ENCODE peak calls at places on chromosome 3, in ten cellular contexts. One of them, this sample, is unnamed.

GRCh38 chr3:23258110-23258509 is 55.0 kb downstream of the UBE2E2 start:
- DNase-seq in AG04449: no peak
- DNase-seq in uterus: no peak
- DNase-seq in ovary: no peak
- DNase-seq in cardiac muscle cell: no peak
- DNase-seq in A549: no peak
- DNase-seq in PC-9: no peak
- DNase-seq in astrocyte of the spinal cord: peak; percentile 28
- DNase-seq in stomach: no peak
- DNase-seq in cardiac fibroblast: peak; percentile 63
- DNase-seq in this sample: peak; percentile 50

GRCh38 chr3:112654492-112654891 is 13.5 kb upstream of the CCDC80 start:
- DNase-seq in AG04449: no peak
- DNase-seq in uterus: no peak
- DNase-seq in ovary: no peak
- DNase-seq in cardiac muscle cell: no peak
- DNase-seq in A549: no peak
- DNase-seq in PC-9: no peak
- DNase-seq in astrocyte of the spinal cord: no peak
- DNase-seq in stomach: no peak
- DNase-seq in cardiac fibroblast: peak; percentile 70
- DNase-seq in this sample: no peak

GRCh38 chr3:71226565-71227281 is 356.8 kb downstream of the FOXP1 start:
- DNase-seq in AG04449: no peak
- DNase-seq in uterus: no peak
- DNase-seq in ovary: peak; percentile 28
- DNase-seq in cardiac muscle cell: peak; percentile 56
- DNase-seq in A549: no peak
- DNase-seq in PC-9: no peak
- DNase-seq in astrocyte of the spinal cord: peak; percentile 50
- DNase-seq in stomach: no peak
- DNase-seq in cardiac fibroblast: peak; percentile 70
- DNase-seq in this sample: no peak

GRCh38 chr3:123258359-123258758 is 56.6 kb downstream of the SEC22A start:
- DNase-seq in AG04449: no peak
- DNase-seq in uterus: no peak
- DNase-seq in ovary: no peak
- DNase-seq in cardiac muscle cell: no peak
- DNase-seq in A549: no peak
- DNase-seq in PC-9: no peak
- DNase-seq in astrocyte of the spinal cord: no peak
- DNase-seq in stomach: no peak
- DNase-seq in cardiac fibroblast: no peak
- DNase-seq in this sample: no peak

GRCh38 chr3:115982121-115982520 is 358.8 kb downstream of the GAP43 start:
- DNase-seq in AG04449: no peak
- DNase-seq in uterus: no peak
- DNase-seq in ovary: no peak
- DNase-seq in cardiac muscle cell: no peak
- DNase-seq in A549: no peak
- DNase-seq in PC-9: no peak
- DNase-seq in astrocyte of the spinal cord: no peak
- DNase-seq in stomach: no peak
- DNase-seq in cardiac fibroblast: no peak
- DNase-seq in this sample: no peak

GRCh38 chr3:107235923-107236315 is 141.3 kb upstream of the CCDC54 start:
- DNase-seq in AG04449: peak; percentile 34
- DNase-seq in uterus: peak; percentile 64
- DNase-seq in ovary: peak; percentile 66
- DNase-seq in cardiac muscle cell: peak; percentile 94
- DNase-seq in A549: peak; percentile 69
- DNase-seq in PC-9: peak; percentile 51
- DNase-seq in astrocyte of the spinal cord: peak; percentile 92
- DNase-seq in stomach: no peak
- DNase-seq in cardiac fibroblast: peak; percentile 97
- DNase-seq in this sample: peak; percentile 95

GRCh38 chr3:195461518-195462307 is 18.9 kb upstream of the ACAP2 start:
- DNase-seq in AG04449: no peak
- DNase-seq in uterus: no peak
- DNase-seq in ovary: no peak
- DNase-seq in cardiac muscle cell: no peak
- DNase-seq in A549: no peak
- DNase-seq in PC-9: no peak
- DNase-seq in astrocyte of the spinal cord: no peak
- DNase-seq in stomach: no peak
- DNase-seq in cardiac fibroblast: no peak
- DNase-seq in this sample: no peak

GRCh38 chr3:99929409-99930139 is 111.9 kb downstream of the CMSS1 start:
- DNase-seq in AG04449: no peak
- DNase-seq in uterus: peak; percentile 75
- DNase-seq in ovary: peak; percentile 42
- DNase-seq in cardiac muscle cell: peak; percentile 53
- DNase-seq in A549: no peak
- DNase-seq in PC-9: no peak
- DNase-seq in astrocyte of the spinal cord: peak; percentile 80
- DNase-seq in stomach: no peak
- DNase-seq in cardiac fibroblast: peak; percentile 77
- DNase-seq in this sample: peak; percentile 90

GRCh38 chr3:167491626-167492025 is 17.8 kb upstream of the SERPINI2 start:
- DNase-seq in AG04449: no peak
- DNase-seq in uterus: no peak
- DNase-seq in ovary: no peak
- DNase-seq in cardiac muscle cell: no peak
- DNase-seq in A549: no peak
- DNase-seq in PC-9: no peak
- DNase-seq in astrocyte of the spinal cord: no peak
- DNase-seq in stomach: no peak
- DNase-seq in cardiac fibroblast: no peak
- DNase-seq in this sample: no peak

GRCh38 chr3:179672918-179673317 is 20.1 kb downstream of the USP13 start:
- DNase-seq in AG04449: no peak
- DNase-seq in uterus: no peak
- DNase-seq in ovary: no peak
- DNase-seq in cardiac muscle cell: no peak
- DNase-seq in A549: no peak
- DNase-seq in PC-9: peak; percentile 77
- DNase-seq in astrocyte of the spinal cord: no peak
- DNase-seq in stomach: no peak
- DNase-seq in cardiac fibroblast: no peak
- DNase-seq in this sample: no peak

GRCh38 chr3:191087391-191087790 is 111.7 kb upstream of the OSTN start:
- DNase-seq in AG04449: no peak
- DNase-seq in uterus: no peak
- DNase-seq in ovary: no peak
- DNase-seq in cardiac muscle cell: no peak
- DNase-seq in A549: no peak
- DNase-seq in PC-9: no peak
- DNase-seq in astrocyte of the spinal cord: no peak
- DNase-seq in stomach: no peak
- DNase-seq in cardiac fibroblast: peak; percentile 27
- DNase-seq in this sample: peak; percentile 67

GRCh38 chr3:30658328-30659052 is 52.1 kb downstream of the TGFBR2 start:
- DNase-seq in AG04449: no peak
- DNase-seq in uterus: no peak
- DNase-seq in ovary: no peak
- DNase-seq in cardiac muscle cell: peak; percentile 73
- DNase-seq in A549: peak; percentile 36
- DNase-seq in PC-9: peak; percentile 9
- DNase-seq in astrocyte of the spinal cord: peak; percentile 89
- DNase-seq in stomach: no peak
- DNase-seq in cardiac fibroblast: peak; percentile 82
- DNase-seq in this sample: peak; percentile 85

GRCh38 chr3:100335137-100335833 is 728 bp downstream of the NIT2 start:
- DNase-seq in AG04449: no peak
- DNase-seq in uterus: no peak
- DNase-seq in ovary: peak; percentile 24
- DNase-seq in cardiac muscle cell: peak; percentile 29
- DNase-seq in A549: peak; percentile 26
- DNase-seq in PC-9: peak; percentile 34
- DNase-seq in astrocyte of the spinal cord: peak; percentile 19
- DNase-seq in stomach: no peak
- DNase-seq in cardiac fibroblast: peak; percentile 26
- DNase-seq in this sample: peak; percentile 30

GRCh38 chr3:93861021-93861420 is 112.7 kb downstream of the PROS1 start:
- DNase-seq in AG04449: no peak
- DNase-seq in uterus: no peak
- DNase-seq in ovary: no peak
- DNase-seq in cardiac muscle cell: no peak
- DNase-seq in A549: no peak
- DNase-seq in PC-9: no peak
- DNase-seq in astrocyte of the spinal cord: no peak
- DNase-seq in stomach: no peak
- DNase-seq in cardiac fibroblast: no peak
- DNase-seq in this sample: no peak

GRCh38 chr3:50050361-50050760 is 38.4 kb upstream of the RBM5 start:
- DNase-seq in AG04449: peak; percentile 9
- DNase-seq in uterus: no peak
- DNase-seq in ovary: no peak
- DNase-seq in cardiac muscle cell: peak; percentile 82
- DNase-seq in A549: no peak
- DNase-seq in PC-9: no peak
- DNase-seq in astrocyte of the spinal cord: peak; percentile 92
- DNase-seq in stomach: no peak
- DNase-seq in cardiac fibroblast: peak; percentile 79
- DNase-seq in this sample: peak; percentile 85

GRCh38 chr3:148896062-148896461 is 31.0 kb downstream of the CPA3 start:
- DNase-seq in AG04449: no peak
- DNase-seq in uterus: no peak
- DNase-seq in ovary: no peak
- DNase-seq in cardiac muscle cell: no peak
- DNase-seq in A549: no peak
- DNase-seq in PC-9: no peak
- DNase-seq in astrocyte of the spinal cord: no peak
- DNase-seq in stomach: no peak
- DNase-seq in cardiac fibroblast: no peak
- DNase-seq in this sample: no peak

GRCh38 chr3:58052373-58053273 is 44.4 kb downstream of the FLNB start:
- DNase-seq in AG04449: no peak
- DNase-seq in uterus: peak; percentile 95
- DNase-seq in ovary: peak; percentile 91
- DNase-seq in cardiac muscle cell: peak; percentile 95
- DNase-seq in A549: peak; percentile 85
- DNase-seq in PC-9: peak; percentile 83
- DNase-seq in astrocyte of the spinal cord: peak; percentile 98
- DNase-seq in stomach: peak; percentile 78
- DNase-seq in cardiac fibroblast: peak; percentile 98
- DNase-seq in this sample: peak; percentile 97

GRCh38 chr3:18302517-18302916 is 122.6 kb downstream of the SATB1 start:
- DNase-seq in AG04449: peak; percentile 14
- DNase-seq in uterus: no peak
- DNase-seq in ovary: no peak
- DNase-seq in cardiac muscle cell: peak; percentile 43
- DNase-seq in A549: no peak
- DNase-seq in PC-9: no peak
- DNase-seq in astrocyte of the spinal cord: peak; percentile 5
- DNase-seq in stomach: no peak
- DNase-seq in cardiac fibroblast: peak; percentile 58
- DNase-seq in this sample: peak; percentile 88

DNA sequence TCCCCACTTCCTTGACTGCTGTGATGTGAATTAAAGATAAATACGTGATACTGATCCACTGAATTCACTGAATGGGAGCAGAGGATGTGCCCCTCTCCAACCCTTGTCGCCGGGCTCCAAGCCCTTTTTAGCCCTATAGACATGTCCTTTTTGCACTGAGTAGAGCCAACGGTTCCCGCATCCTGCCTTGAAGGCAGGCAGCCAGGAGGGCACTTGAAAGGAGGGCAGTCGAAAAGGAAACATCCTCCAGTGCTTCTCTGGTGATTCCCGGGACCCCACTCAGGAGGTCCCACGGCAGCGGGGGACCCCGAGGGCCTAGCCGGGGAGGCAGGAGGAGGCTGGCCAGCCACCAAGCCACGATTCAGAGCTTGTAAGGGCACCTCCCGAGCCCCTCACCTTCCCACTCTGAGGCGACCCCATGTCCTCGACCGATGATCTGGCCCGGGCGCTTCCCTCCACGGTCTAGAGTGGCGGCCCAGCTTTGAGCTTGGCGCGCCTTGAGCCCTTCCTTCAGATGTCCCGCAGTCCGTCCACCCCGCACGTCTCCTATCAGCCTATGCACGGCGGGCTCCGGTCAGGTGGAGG is 854 bp upstream of the MANF start:
- DNase-seq in AG04449: no peak
- DNase-seq in uterus: no peak
- DNase-seq in ovary: peak; percentile 45
- DNase-seq in cardiac muscle cell: no peak
- DNase-seq in A549: no peak
- DNase-seq in PC-9: no peak
- DNase-seq in astrocyte of the spinal cord: no peak
- DNase-seq in stomach: no peak
- DNase-seq in cardiac fibroblast: no peak
- DNase-seq in this sample: no peak
- H3K4me3 ChIP-seq in AG04449: peak overlapping the region; percentile 96
- H3K4me3 ChIP-seq in uterus: peak overlapping the region; percentile 78
- H3K4me3 ChIP-seq in ovary: peak overlapping the region; percentile 83
- H3K4me3 ChIP-seq in cardiac muscle cell: peak overlapping the region; percentile 72
- H3K4me3 ChIP-seq in A549: peak overlapping the region; percentile 95
- H3K4me3 ChIP-seq in PC-9: peak overlapping the region; percentile 91
- H3K4me3 ChIP-seq in astrocyte of the spinal cord: peak overlapping the region; percentile 96
- H3K4me3 ChIP-seq in stomach: peak overlapping the region; percentile 84
- H3K4me3 ChIP-seq in cardiac fibroblast: peak overlapping the region; percentile 98
- H3K4me3 ChIP-seq in this sample: peak overlapping the region; percentile 98

GRCh38 chr3:15051531-15051930 is 13.6 kb downstream of the MRPS25 start:
- DNase-seq in AG04449: no peak
- DNase-seq in uterus: no peak
- DNase-seq in ovary: no peak
- DNase-seq in cardiac muscle cell: peak; percentile 60
- DNase-seq in A549: peak; percentile 60
- DNase-seq in PC-9: peak; percentile 25
- DNase-seq in astrocyte of the spinal cord: peak; percentile 35
- DNase-seq in stomach: peak; percentile 59
- DNase-seq in cardiac fibroblast: peak; percentile 59
- DNase-seq in this sample: peak; percentile 49
- TF ChIP-seq CTCF in AG04449: peak; percentile 69
- TF ChIP-seq CTCF in uterus: peak; percentile 15
- TF ChIP-seq CTCF in ovary: no peak
- TF ChIP-seq CTCF in cardiac muscle cell: peak; percentile 75
- TF ChIP-seq CTCF in A549: peak; percentile 42
- TF ChIP-seq CTCF in PC-9: peak; percentile 72
- TF ChIP-seq CTCF in astrocyte of the spinal cord: peak; percentile 78
- TF ChIP-seq CTCF in stomach: no peak
- TF ChIP-seq CTCF in cardiac fibroblast: peak; percentile 79
- TF ChIP-seq CTCF in this sample: peak; percentile 74

GRCh38 chr3:155232605-155233004 is 60.9 kb downstream of the STRIT1 start:
- DNase-seq in AG04449: no peak
- DNase-seq in uterus: peak; percentile 47
- DNase-seq in ovary: peak; percentile 33
- DNase-seq in cardiac muscle cell: peak; percentile 90
- DNase-seq in A549: peak; percentile 6
- DNase-seq in PC-9: peak; percentile 75
- DNase-seq in astrocyte of the spinal cord: peak; percentile 90
- DNase-seq in stomach: peak; percentile 63
- DNase-seq in cardiac fibroblast: peak; percentile 98
- DNase-seq in this sample: peak; percentile 99
- H3K4me3 ChIP-seq in AG04449: no peak overlapping the region
- H3K4me3 ChIP-seq in uterus: no peak overlapping the region
- H3K4me3 ChIP-seq in ovary: no peak overlapping the region
- H3K4me3 ChIP-seq in cardiac muscle cell: no peak overlapping the region
- H3K4me3 ChIP-seq in A549: no peak overlapping the region
- H3K4me3 ChIP-seq in PC-9: no peak overlapping the region
- H3K4me3 ChIP-seq in astrocyte of the spinal cord: no peak overlapping the region
- H3K4me3 ChIP-seq in stomach: no peak overlapping the region
- H3K4me3 ChIP-seq in cardiac fibroblast: no peak overlapping the region
- H3K4me3 ChIP-seq in this sample: no peak overlapping the region

GRCh38 chr3:130465486-130465885 is 51.5 kb upstream of the COL6A6 start:
- DNase-seq in AG04449: no peak
- DNase-seq in uterus: no peak
- DNase-seq in ovary: no peak
- DNase-seq in cardiac muscle cell: peak; percentile 2
- DNase-seq in A549: no peak
- DNase-seq in PC-9: no peak
- DNase-seq in astrocyte of the spinal cord: no peak
- DNase-seq in stomach: no peak
- DNase-seq in cardiac fibroblast: no peak
- DNase-seq in this sample: no peak
- TF ChIP-seq CTCF in AG04449: no peak
- TF ChIP-seq CTCF in uterus: no peak
- TF ChIP-seq CTCF in ovary: no peak
- TF ChIP-seq CTCF in cardiac muscle cell: no peak
- TF ChIP-seq CTCF in A549: no peak
- TF ChIP-seq CTCF in PC-9: no peak
- TF ChIP-seq CTCF in astrocyte of the spinal cord: no peak
- TF ChIP-seq CTCF in stomach: no peak
- TF ChIP-seq CTCF in cardiac fibroblast: no peak
- TF ChIP-seq CTCF in this sample: no peak

This sample was measured in fibroblast of mammary gland.